ENCODE peak calls at places on chromosomes 1 and 21, in four cellular contexts. H, P, F and Y are unnamed samples.

GRCh38 chr1:14599787-14600186 is 1.3 kb downstream of the KAZN start:
- DNase-seq in P (no peak), F (no peak), H (no peak), Y (no peak)

GRCh38 chr1:167455786-167456446 is 62.4 kb downstream of the CD247 start:
- DNase-seq in P (no peak), H (no peak), F (no peak), Y (peak; percentile 46)

GRCh38 chr1:108503062-108503740 is 53.1 kb downstream of the NBPF6 start:
- DNase-seq in P (no peak), F (peak; percentile 85), H (no peak), Y (no peak)

GRCh38 chr1:27504588-27505419 is 14.8 kb upstream of the WASF2 start:
- DNase-seq in H (no peak), F (peak; percentile 21), P (peak; percentile 85), Y (peak; percentile 58)

GRCh38 chr1:228373681-228374571 is 32.7 kb downstream of the TRIM11 start:
- DNase-seq in F (no peak), P (peak; percentile 11), H (no peak), Y (no peak)

GRCh38 chr1:31372961-31373896 is at the start of gene FABP3:
- DNase-seq in P (peak; percentile 90), H (no peak), F (peak; percentile 53), Y (peak; percentile 81)

GRCh38 chr1:57017201-57017600 is 51.4 kb upstream of the C8B start:
- DNase-seq in P (no peak), H (no peak), F (no peak), Y (no peak)

GRCh38 chr1:235972316-235973090 is 92.4 kb downstream of the NID1 start:
- DNase-seq in H (no peak), F (peak; percentile 69), P (no peak), Y (no peak)

GRCh38 chr1:29697391-29697780 is 461.1 kb downstream of the PTPRU start:
- DNase-seq in P (no peak), H (no peak), F (no peak), Y (no peak)

GRCh38 chr1:224761245-224761644 is 145.1 kb downstream of the CNIH3 start:
- DNase-seq in P (no peak), H (no peak), F (no peak), Y (no peak)

GRCh38 chr21:15741510-15741909 is 11.7 kb downstream of the USP25 start:
- DNase-seq in P (no peak), F (peak; percentile 16), H (no peak), Y (no peak)

GRCh38 chr1:37354876-37355275 is 119.5 kb upstream of the ZC3H12A start:
- DNase-seq in F (no peak), H (no peak), P (no peak), Y (no peak)

GRCh38 chr1:157133431-157133830 is 4.8 kb downstream of the ETV3 start:
- DNase-seq in F (no peak), P (no peak), H (peak; percentile 32), Y (no peak)

GRCh38 chr1:77978293-77978968 is 441 bp downstream of the FUBP1 start:
- DNase-seq in H (peak; percentile 90), P (no peak), F (peak; percentile 82), Y (peak; percentile 78)

GRCh38 chr1:234326493-234327366 is 46.5 kb upstream of the COA6 start:
- DNase-seq in F (peak; percentile 70), P (no peak), H (peak; percentile 75), Y (peak; percentile 67)

GRCh38 chr1:183238071-183238470 is 52.0 kb downstream of the LAMC2 start:
- DNase-seq in P (no peak), F (no peak), H (no peak), Y (no peak)

GRCh38 chr21:29449306-29449940 is 150.7 kb downstream of the BACH1 start:
- DNase-seq in P (no peak), H (peak; percentile 86), F (no peak), Y (no peak)

GRCh38 chr1:52554267-52554640 is 1.4 kb upstream of the TUT4 start:
- DNase-seq in H (no peak), P (no peak), F (no peak), Y (no peak)

GRCh38 chr1:24987875-24988559 is 57.9 kb upstream of the RUNX3 start:
- DNase-seq in F (no peak), H (no peak), P (no peak), Y (no peak)

GRCh38 chr21:29114765-29115164 is 15.7 kb upstream of the MAP3K7CL start:
- DNase-seq in F (no peak), H (no peak), P (no peak), Y (no peak)

GRCh38 chr1:162878000-162878596 is 17.1 kb upstream of the CCDC190 start:
- DNase-seq in P (peak; percentile 33), H (no peak), F (peak; percentile 61), Y (peak; percentile 63)

GRCh38 chr1:186700688-186701087 is 20.5 kb upstream of the PTGS2 start:
- DNase-seq in H (no peak), P (no peak), F (no peak), Y (no peak)

GRCh38 chr1:204448321-204448964 is 36.8 kb upstream of the PPP1R15B start:
- DNase-seq in F (no peak), P (no peak), H (no peak), Y (no peak)

GRCh38 chr1:95018602-95019369 is 54.0 kb downstream of the ALG14 start:
- DNase-seq in P (no peak), F (peak; percentile 47), H (no peak), Y (peak; percentile 56)

GRCh38 chr1:119179051-119179450 is 38.6 kb upstream of the WARS2 start:
- DNase-seq in P (no peak), H (no peak), F (no peak), Y (no peak)

GRCh38 chr1:111603979-111604378 is 15.6 kb upstream of the RAP1A start:
- DNase-seq in F (no peak), H (peak; percentile 83), P (no peak), Y (peak; percentile 42)

GRCh38 chr1:151934048-151934493 is 24.8 kb upstream of the THEM4 start:
- DNase-seq in P (no peak), F (peak; percentile 57), H (peak; percentile 67), Y (peak; percentile 68)

GRCh38 chr1:163231385-163231784 is 28.7 kb upstream of the RGS5 start:
- DNase-seq in H (no peak), P (no peak), F (peak; percentile 70), Y (no peak)

GRCh38 chr21:33799378-33800090 is 116.1 kb downstream of the ATP5PO start:
- DNase-seq in P (no peak), H (no peak), F (no peak), Y (peak; percentile 22)

GRCh38 chr21:33801424-33802405 is 113.9 kb downstream of the ATP5PO start:
- DNase-seq in H (no peak), P (no peak), F (no peak), Y (peak; percentile 53)

GRCh38 chr21:33797565-33797964 is 118.0 kb downstream of the ATP5PO start:
- DNase-seq in H (no peak), P (no peak), F (no peak), Y (no peak)

GRCh38 chr21:33802458-33802857 is 113.1 kb downstream of the ATP5PO start:
- DNase-seq in H (no peak), P (no peak), F (no peak), Y (no peak)

GRCh38 chr21:33800753-33801423 is 114.7 kb downstream of the ATP5PO start:
- DNase-seq in F (no peak), H (no peak), P (no peak), Y (no peak)
- H3K36me3 ChIP-seq in F (peaks cover 26% of the 10 kb centered on the region), H (no peaks in the 10 kb centered on the region), P (no peaks in the 10 kb centered on the region), Y (no peaks in the 10 kb centered on the region)

DNA sequence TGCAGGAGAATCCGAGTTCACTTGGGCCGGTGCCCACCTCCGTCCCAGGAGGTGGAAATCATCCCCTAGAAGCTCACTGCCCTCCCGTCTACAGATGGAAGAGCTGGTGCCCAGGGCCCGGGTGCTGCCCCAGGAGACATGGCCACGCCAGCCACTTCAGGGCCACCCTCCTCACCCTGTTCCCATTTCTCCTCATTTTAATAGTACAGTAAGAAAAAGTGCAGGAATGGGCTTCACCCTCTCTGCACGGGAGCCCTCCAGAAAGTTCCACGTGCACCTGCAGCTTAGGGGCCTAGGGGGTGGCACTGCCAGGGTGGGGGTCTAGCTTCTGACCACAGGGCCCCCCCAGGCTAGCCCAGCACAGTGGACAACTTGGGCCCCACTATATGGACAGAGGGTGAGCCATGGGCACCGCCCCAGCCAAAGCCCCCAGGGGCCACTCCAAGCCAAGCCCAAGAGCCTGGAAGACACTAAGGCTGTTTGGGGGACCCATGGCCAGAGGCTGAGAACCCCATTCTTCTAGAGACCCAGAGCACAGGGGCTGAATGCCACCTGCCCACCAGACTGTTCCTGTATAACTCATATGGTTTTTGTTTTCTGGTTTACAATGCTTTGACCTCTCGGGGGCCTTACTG is 3.4 kb upstream of the FTCD start:
- DNase-seq in H (no peak), F (no peak), P (no peak), Y (peak; percentile 3)
- H3K4me1 ChIP-seq in H (no peaks in the 10 kb centered on the region), F (no peaks in the 10 kb centered on the region), P (no peaks in the 10 kb centered on the region), Y (peaks cover 2% of the 10 kb centered on the region)

GRCh38 chr1:33460947-33461629 is 11.4 kb upstream of the ZSCAN20 start:
- DNase-seq in F (no peak), P (no peak), H (no peak), Y (no peak)
- H3K27ac ChIP-seq in F (no peak overlapping the region), P (peak overlapping the region; percentile 70), H (no peak overlapping the region), Y (no peak overlapping the region)

GRCh38 chr1:54680387-54680786 is 35.3 kb upstream of the TTC4 start:
- DNase-seq in H (no peak), F (no peak), P (no peak), Y (no peak)

GRCh38 chr1:54681396-54681795 is 34.3 kb upstream of the TTC4 start:
- DNase-seq in F (no peak), P (no peak), H (no peak), Y (no peak)

GRCh38 chr1:54683453-54683852 is 32.2 kb upstream of the TTC4 start:
- DNase-seq in P (no peak), F (no peak), H (no peak), Y (no peak)

GRCh38 chr1:54679055-54679643 is 36.5 kb upstream of the TTC4 start:
- DNase-seq in P (no peak), H (no peak), F (no peak), Y (no peak)

GRCh38 chr1:54679706-54680105 is 36.0 kb upstream of the TTC4 start:
- DNase-seq in P (no peak), H (no peak), F (no peak), Y (no peak)
- H3K36me3 ChIP-seq in P (no peaks in the 10 kb centered on the region), H (no peaks in the 10 kb centered on the region), F (no peaks in the 10 kb centered on the region), Y (no peaks in the 10 kb centered on the region)

GRCh38 chr1:159921251-159921650 is 4.1 kb downstream of the TAGLN2 start:
- DNase-seq in P (no peak), H (no peak), F (no peak), Y (no peak)
- H3K4me1 ChIP-seq in P (peaks cover 28% of the 10 kb centered on the region), H (peaks cover 47% of the 10 kb centered on the region), F (peaks cover 53% of the 10 kb centered on the region), Y (peaks cover 68% of the 10 kb centered on the region)

GRCh38 chr1:33471416-33471815 is 1.0 kb upstream of the ZSCAN20 start:
- DNase-seq in H (no peak), F (no peak), P (no peak), Y (no peak)

GRCh38 chr1:33468559-33468958 is 3.9 kb upstream of the ZSCAN20 start:
- DNase-seq in F (peak; percentile 10), P (no peak), H (no peak), Y (no peak)

GRCh38 chr1:33468972-33469371 is 3.5 kb upstream of the ZSCAN20 start:
- DNase-seq in F (no peak), P (no peak), H (no peak), Y (no peak)

GRCh38 chr1:33472349-33472980 is at the start of gene ZSCAN20:
- DNase-seq in P (peak; percentile 98), F (peak; percentile 97), H (peak; percentile 77), Y (peak; percentile 98)

GRCh38 chr1:33470495-33471012 is 1.9 kb upstream of the ZSCAN20 start:
- DNase-seq in P (peak; percentile 72), H (peak; percentile 40), F (peak; percentile 83), Y (peak; percentile 85)
- H3K27ac ChIP-seq in P (no peak overlapping the region), H (no peak overlapping the region), F (no peak overlapping the region), Y (no peak overlapping the region)